ENCODE peak calls at places on chromosome 11, in six cellular contexts. E is choroid plexus epithelial cell; Q is foreskin fibroblast; X is WERI-Rb-1; K is GM12865; I is CD4-positive, alpha-beta T cell. D is an unnamed sample.
A peak's percentile ranks its signal among the peaks of the same experiment; 100 is the strongest.

GRCh38 chr11:117419136-117419914 is 91.7 kb downstream of the CEP164 start:
- DNase-seq in E (no peak), Q (peak; percentile 56), X (no peak), K (no peak), I (no peak), D (no peak)

GRCh38 chr11:117562111-117562510 is 234.5 kb downstream of the CEP164 start:
- DNase-seq in E (no peak), Q (no peak), X (no peak), K (no peak), I (no peak), D (no peak)

GRCh38 chr11:62137881-62138629 is 14.2 kb downstream of the INCENP start:
- DNase-seq in E (no peak), Q (no peak), X (no peak), K (no peak), I (no peak), D (no peak)

GRCh38 chr11:55707029-55707428 is 45.0 kb downstream of the OR4C6 start:
- DNase-seq in E (peak; percentile 70), Q (peak; percentile 45), X (no peak), K (peak; percentile 66), I (no peak), D (no peak)

GRCh38 chr11:59144579-59145345 is 2.1 kb downstream of the FAM111A start:
- DNase-seq in E (peak; percentile 89), Q (peak; percentile 88), X (no peak), K (peak; percentile 93), I (peak; percentile 44), D (peak; percentile 93)

GRCh38 chr11:133811850-133812685 is 33.2 kb downstream of the SPATA19 start:
- DNase-seq in E (no peak), Q (no peak), X (no peak), K (no peak), I (no peak), D (no peak)

GRCh38 chr11:117670443-117670842 is 126.6 kb downstream of the DSCAML1 start:
- DNase-seq in E (no peak), Q (no peak), X (peak; percentile 43), K (no peak), I (no peak), D (no peak)

GRCh38 chr11:30908857-30909256 is 322.7 kb upstream of the MPPED2 start:
- DNase-seq in E (no peak), Q (no peak), X (no peak), K (no peak), I (no peak), D (no peak)

GRCh38 chr11:58561394-58562102 is 14.1 kb downstream of the LPXN start:
- DNase-seq in E (no peak), Q (no peak), X (no peak), K (no peak), I (no peak), D (no peak)

GRCh38 chr11:94775576-94776327 is 7.6 kb downstream of the AMOTL1 start:
- DNase-seq in E (no peak), Q (no peak), X (no peak), K (no peak), I (no peak), D (no peak)

GRCh38 chr11:76598426-76598839 is 72.1 kb downstream of the LRRC32 start:
- DNase-seq in E (peak; percentile 65), Q (peak; percentile 72), X (peak; percentile 58), K (peak; percentile 63), I (no peak), D (peak; percentile 53)
- TF ChIP-seq CTCF in E (peak; percentile 69), Q (peak; percentile 41), X (peak; percentile 79), K (peak; percentile 68), I (no peak), D (peak; percentile 63)

GRCh38 chr11:16603245-16603644 is 135.2 kb upstream of the C11orf58 start:
- DNase-seq in E (no peak), Q (no peak), X (no peak), K (no peak), I (no peak), D (no peak)
- TF ChIP-seq CTCF in E (no peak), Q (no peak), X (no peak), K (no peak), I (no peak), D (no peak)

DNA sequence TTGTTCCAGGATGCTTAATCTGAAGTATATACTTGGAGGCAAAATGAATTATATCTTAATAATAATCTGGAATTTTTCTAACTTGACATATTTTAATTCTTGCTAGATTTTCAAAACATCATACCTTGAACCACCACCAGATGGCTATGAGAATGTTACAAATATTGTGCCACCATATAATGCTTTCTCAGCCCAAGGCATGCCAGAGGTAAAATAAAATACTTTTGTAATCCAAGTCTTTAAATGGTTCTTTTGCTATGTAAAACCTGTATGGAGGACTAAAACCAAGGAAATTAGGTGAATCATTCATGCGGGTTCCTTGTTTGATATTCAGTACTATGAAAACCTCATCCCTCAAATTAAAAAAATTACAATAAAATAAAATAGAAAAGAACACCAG is 14.4 kb downstream of the NAALAD2 start:
- DNase-seq in E (peak; percentile 30), Q (peak; percentile 5), X (no peak), K (no peak), I (no peak), D (no peak)
- TF ChIP-seq CTCF in E (peak; percentile 32), Q (no peak), X (no peak), K (no peak), I (no peak), D (no peak)

DNA sequence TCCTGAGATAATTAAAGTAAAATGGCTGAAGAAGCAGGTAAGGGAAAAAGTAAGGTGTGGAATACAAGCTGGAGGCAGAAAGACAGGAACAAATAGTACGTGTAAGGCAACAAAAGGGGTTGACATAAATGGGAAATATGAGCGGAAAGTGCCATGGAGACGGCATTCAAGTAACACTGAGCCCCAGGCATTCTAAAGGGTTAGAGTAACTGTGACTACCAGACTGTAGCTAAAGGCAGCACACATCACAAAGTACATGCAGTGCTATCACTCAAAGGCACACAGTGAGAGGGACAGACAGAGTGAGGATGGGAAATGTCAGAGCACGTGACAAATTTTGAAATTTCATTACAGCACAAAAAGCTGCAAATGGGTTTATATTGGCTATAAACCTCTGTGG is 13.8 kb upstream of the MAML2 start:
- DNase-seq in E (no peak), Q (no peak), X (no peak), K (no peak), I (no peak), D (no peak)
- TF ChIP-seq CTCF in E (no peak), Q (no peak), X (no peak), K (no peak), I (no peak), D (no peak)

DNA sequence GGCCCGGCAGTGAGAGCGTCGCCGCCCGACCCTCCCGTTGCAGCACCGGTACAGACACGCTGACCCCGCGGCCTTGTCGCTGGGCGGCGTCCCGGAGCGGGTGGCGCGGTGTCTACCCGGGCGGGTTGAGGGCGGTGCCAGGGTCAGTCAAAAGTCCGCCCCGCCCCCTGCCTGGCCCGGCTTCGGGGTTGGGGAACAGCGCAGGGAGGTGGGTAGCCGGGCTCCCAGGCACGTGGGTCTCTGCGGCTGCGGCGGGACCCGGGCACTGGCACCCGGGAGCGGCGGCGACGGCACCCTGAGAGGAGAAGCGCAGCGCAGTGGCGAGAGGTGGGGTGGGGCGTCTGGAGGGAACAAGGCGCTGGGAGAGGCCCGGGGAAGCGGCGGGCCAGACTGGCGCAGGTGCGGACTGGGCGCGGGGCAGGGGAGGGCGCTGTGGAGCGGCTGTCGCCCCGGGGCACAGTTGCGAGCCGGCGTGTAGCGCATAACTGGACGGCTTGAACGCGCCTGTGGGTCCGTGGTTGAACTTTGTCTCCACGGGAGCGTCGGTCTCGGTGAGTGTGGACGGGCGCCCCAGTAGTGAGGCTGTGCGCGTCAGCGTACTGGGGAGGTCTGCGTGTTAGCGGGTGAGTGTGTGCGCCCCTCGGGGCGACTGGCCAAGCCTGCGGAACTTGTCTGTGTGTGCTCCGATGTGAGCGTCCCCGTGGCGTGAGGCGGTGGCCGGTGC is at the start of gene P2RY2:
- DNase-seq in E (peak; percentile 15), Q (peak; percentile 50), X (no peak), K (peak; percentile 32), I (no peak), D (peak; percentile 86)
- TF ChIP-seq CTCF in E (peak; percentile 36), Q (no peak), X (no peak), K (peak; percentile 40), I (no peak), D (no peak)

GRCh38 chr11:121722431-121723256 is 269.9 kb upstream of the SORL1-AS1 start:
- DNase-seq in E (peak; percentile 99), Q (peak; percentile 93), X (peak; percentile 63), K (no peak), I (no peak), D (no peak)
- TF ChIP-seq CTCF in E (peak; percentile 34), Q (no peak), X (no peak), K (no peak), I (no peak), D (no peak)

GRCh38 chr11:47233989-47234668 is 14.5 kb downstream of the ACP2 start:
- DNase-seq in E (peak; percentile 76), Q (peak; percentile 71), X (peak; percentile 50), K (no peak), I (no peak), D (peak; percentile 21)
- TF ChIP-seq CTCF in E (peak; percentile 70), Q (peak; percentile 50), X (peak; percentile 58), K (no peak), I (peak; percentile 11), D (no peak)